ENCODE peak calls at places on chromosomes 6 and 20, in six cellular contexts. Y, L, P, Q, X and F are unnamed samples.

GRCh38 chr20:9626357-9626756 is 112.0 kb downstream of the LAMP5 start:
- DNase-seq in Q (no peak), L (no peak), Y (no peak), X (no peak), P (no peak), F (no peak)

GRCh38 chr6:125095501-125096301 is 57.9 kb upstream of the TPD52L1 start:
- DNase-seq in Y (peak), Q (no peak), X (peak), P (no peak), L (no peak), F (no peak)

GRCh38 chr6:7813704-7814103 is 87.8 kb downstream of the BMP6 start:
- DNase-seq in Y (no peak), X (no peak), Q (no peak), L (no peak), P (no peak), F (no peak)

GRCh38 chr6:37919417-37920157 is 100.1 kb downstream of the ZFAND3 start:
- DNase-seq in X (peak), Y (peak), L (no peak), P (no peak), Q (no peak), F (no peak)

GRCh38 chr6:63538550-63538949 is 33.7 kb upstream of the LOC128125822 start:
- DNase-seq in Y (no peak), Q (no peak), P (no peak), X (no peak), L (no peak), F (no peak)

GRCh38 chr20:56861590-56861989 is 232.5 kb downstream of the TFAP2C start:
- DNase-seq in L (no peak), Y (no peak), X (no peak), P (no peak), Q (no peak), F (no peak)

GRCh38 chr6:52566201-52566600 is 10.7 kb downstream of the TRAM2 start:
- DNase-seq in L (no peak), P (no peak), X (no peak), Q (no peak), Y (no peak), F (no peak)

GRCh38 chr20:53642196-53643030 is 48.8 kb upstream of the ZNF217 start:
- DNase-seq in L (peak), P (peak), X (peak), Q (no peak), Y (no peak), F (peak)

GRCh38 chr6:83884523-83884922 is 25.0 kb downstream of the CYB5R4 start:
- DNase-seq in L (no peak), Y (no peak), X (peak), P (no peak), Q (peak), F (no peak)

GRCh38 chr20:43761396-43762340 is 34.9 kb upstream of the GTSF1L start:
- DNase-seq in X (no peak), P (no peak), Q (no peak), L (no peak), Y (no peak), F (no peak)

GRCh38 chr6:2970753-2971419 is 481 bp downstream of the SERPINB6 start:
- DNase-seq in P (peak), X (peak), Q (no peak), L (peak), Y (no peak), F (peak)